ENCODE peak calls at places on chromosomes 13 and 19, in four cellular contexts. One of them, this sample, is unnamed.

GRCh38 chr19:46901701-46902401 is 41.1 kb downstream of the ARHGAP35 start:
- DNase-seq in ovary: no peak
- DNase-seq in SK-N-SH: no peak
- DNase-seq in endodermal cell: no peak
- DNase-seq in this sample: no peak

GRCh38 chr13:93283255-93283654 is 56.6 kb downstream of the GPC6 start:
- DNase-seq in SK-N-SH: peak
- DNase-seq in endodermal cell: no peak
- DNase-seq in ovary: no peak
- DNase-seq in this sample: no peak

GRCh38 chr13:110133425-110134235 is 173.3 kb downstream of the COL4A1 start:
- DNase-seq in endodermal cell: no peak
- DNase-seq in SK-N-SH: no peak
- DNase-seq in ovary: no peak
- DNase-seq in this sample: no peak

GRCh38 chr13:99206226-99206625 is 5.6 kb downstream of the UBAC2 start:
- DNase-seq in endodermal cell: no peak
- DNase-seq in SK-N-SH: no peak
- DNase-seq in ovary: no peak
- DNase-seq in this sample: no peak

GRCh38 chr19:46900341-46900740 is 39.5 kb downstream of the ARHGAP35 start:
- DNase-seq in ovary: no peak
- DNase-seq in endodermal cell: peak
- DNase-seq in SK-N-SH: no peak
- DNase-seq in this sample: no peak

GRCh38 chr19:33325920-33326319 is 23.6 kb upstream of the CEBPA start:
- DNase-seq in endodermal cell: no peak
- DNase-seq in ovary: no peak
- DNase-seq in SK-N-SH: no peak
- DNase-seq in this sample: no peak

GRCh38 chr19:39329948-39330347 is 5.9 kb downstream of the GMFG start:
- DNase-seq in endodermal cell: no peak
- DNase-seq in ovary: no peak
- DNase-seq in SK-N-SH: no peak
- DNase-seq in this sample: no peak

GRCh38 chr19:11115042-11115441 is 25.8 kb downstream of the LDLR start:
- DNase-seq in endodermal cell: no peak
- DNase-seq in ovary: no peak
- DNase-seq in SK-N-SH: no peak
- DNase-seq in this sample: no peak

GRCh38 chr19:33251526-33252090 is 26.0 kb upstream of the SLC7A10 start:
- DNase-seq in SK-N-SH: no peak
- DNase-seq in ovary: no peak
- DNase-seq in endodermal cell: no peak
- DNase-seq in this sample: no peak

GRCh38 chr19:43534811-43535761 is 2.1 kb downstream of the ZNF575 start:
- DNase-seq in ovary: peak
- DNase-seq in SK-N-SH: peak
- DNase-seq in endodermal cell: peak
- DNase-seq in this sample: peak

GRCh38 chr13:96229356-96229755 is 139.4 kb downstream of the HS6ST3 start:
- DNase-seq in endodermal cell: peak
- DNase-seq in SK-N-SH: peak
- DNase-seq in ovary: no peak
- DNase-seq in this sample: no peak

GRCh38 chr19:938233-938923 is 12.5 kb downstream of the ARID3A start:
- DNase-seq in ovary: no peak
- DNase-seq in endodermal cell: no peak
- DNase-seq in SK-N-SH: no peak
- DNase-seq in this sample: no peak

GRCh38 chr13:106274551-106275208 is 260.8 kb downstream of the EFNB2 start:
- DNase-seq in ovary: no peak
- DNase-seq in SK-N-SH: no peak
- DNase-seq in endodermal cell: no peak
- DNase-seq in this sample: no peak

GRCh38 chr19:14916848-14917247 is 24.4 kb upstream of the OR7C2 start:
- DNase-seq in endodermal cell: no peak
- DNase-seq in ovary: no peak
- DNase-seq in SK-N-SH: peak
- DNase-seq in this sample: no peak

GRCh38 chr19:10568826-10569651 is at the start of gene CDKN2D:
- DNase-seq in SK-N-SH: peak
- DNase-seq in endodermal cell: peak
- DNase-seq in ovary: peak
- DNase-seq in this sample: peak

GRCh38 chr13:99356216-99357089 is 49.3 kb upstream of the GPR183 start:
- DNase-seq in SK-N-SH: no peak
- DNase-seq in endodermal cell: no peak
- DNase-seq in ovary: peak
- DNase-seq in this sample: no peak

GRCh38 chr19:49450405-49450804 is 1.2 kb downstream of the PIH1D1 start:
- DNase-seq in ovary: no peak
- DNase-seq in SK-N-SH: no peak
- DNase-seq in endodermal cell: no peak
- DNase-seq in this sample: no peak
- H3K4me3 ChIP-seq in ovary: no peak
- H3K4me3 ChIP-seq in SK-N-SH: peak
- H3K4me3 ChIP-seq in endodermal cell: peak
- H3K4me3 ChIP-seq in this sample: peak

DNA sequence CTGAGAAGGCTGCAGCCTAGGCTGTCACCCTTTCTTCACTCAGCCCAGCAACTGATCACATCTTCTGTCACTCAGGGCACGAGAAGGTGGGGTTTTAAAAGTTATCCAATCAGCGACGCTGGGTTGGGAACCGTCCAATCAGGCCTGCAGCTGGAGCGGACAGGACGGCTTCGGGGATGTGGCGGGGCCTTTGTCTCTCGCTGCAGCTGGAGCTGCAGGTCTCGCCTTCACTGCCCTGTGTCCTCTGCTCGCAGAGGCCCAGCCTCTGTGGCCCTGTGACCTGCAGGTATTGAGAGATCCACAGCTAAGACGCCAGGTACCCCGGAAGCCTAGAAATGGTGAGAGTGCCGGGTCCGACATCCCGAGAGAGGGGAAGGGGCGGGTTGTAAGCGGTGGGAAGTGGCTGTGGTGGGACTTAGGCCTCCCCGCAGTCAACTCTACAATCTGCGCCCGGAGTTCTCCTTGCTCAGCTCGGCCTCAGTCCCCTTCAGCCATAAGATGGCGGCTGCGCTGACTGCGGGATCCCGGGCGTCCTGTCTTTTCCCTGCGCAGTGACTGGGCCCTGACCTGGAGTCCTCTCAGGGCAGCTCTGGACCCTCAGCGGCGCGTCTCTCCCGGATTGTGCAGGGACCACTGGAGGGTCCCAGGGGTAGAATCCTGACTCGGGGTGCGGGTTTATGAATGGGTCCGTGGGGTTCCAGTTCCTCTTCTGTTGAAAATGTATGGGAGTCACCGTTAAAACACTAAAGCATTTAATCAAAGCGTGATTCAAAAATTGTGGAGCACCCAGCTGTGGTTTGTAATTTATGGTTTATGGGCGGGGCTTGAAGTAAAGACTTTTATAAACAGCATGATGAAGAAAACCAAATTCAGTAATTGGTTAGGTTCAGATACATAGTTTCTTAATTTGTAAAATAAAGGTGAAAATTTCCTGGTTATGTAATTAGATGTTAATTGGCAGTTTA is at the start of gene ZNF714:
- DNase-seq in ovary: peak
- DNase-seq in SK-N-SH: peak
- DNase-seq in endodermal cell: peak
- DNase-seq in this sample: peak
- H3K27ac ChIP-seq in ovary: peak
- H3K27ac ChIP-seq in SK-N-SH: peak
- H3K27ac ChIP-seq in endodermal cell: peak
- H3K27ac ChIP-seq in this sample: no peak

DNA sequence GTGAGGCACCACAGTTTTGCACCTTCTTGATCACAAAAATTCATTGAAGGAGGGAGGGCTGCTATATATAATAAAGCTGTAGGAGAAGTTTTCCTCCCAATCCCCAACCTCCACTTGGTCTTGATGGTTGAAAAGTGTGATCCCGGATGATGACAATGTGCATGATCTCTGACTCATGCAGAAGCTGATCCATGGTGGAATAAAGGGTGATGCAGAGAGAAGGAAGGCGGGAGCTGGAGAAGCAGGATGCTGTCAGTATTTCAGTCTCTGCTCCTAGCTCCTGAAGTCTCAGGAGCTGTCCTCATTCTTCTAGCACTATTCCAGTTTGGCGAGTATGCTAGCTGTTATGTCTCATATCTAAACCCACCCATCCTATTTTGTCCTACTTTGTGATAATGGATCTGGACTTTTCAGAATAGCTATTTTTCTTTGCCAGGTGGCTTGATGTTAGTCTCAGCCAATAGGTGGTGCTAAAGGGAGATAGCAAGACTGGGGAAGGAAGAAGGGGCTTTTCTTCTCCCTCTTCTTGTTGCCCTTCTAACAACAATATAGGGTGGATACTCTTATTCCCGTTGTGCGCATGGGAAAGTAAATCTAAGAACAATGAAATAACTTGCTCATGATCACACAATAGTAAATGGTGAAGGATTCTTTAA is 65.6 kb upstream of the HTR2A start:
- DNase-seq in SK-N-SH: no peak
- DNase-seq in ovary: no peak
- DNase-seq in endodermal cell: no peak
- DNase-seq in this sample: no peak
- TF ChIP-seq CTCF in SK-N-SH: peak
- TF ChIP-seq CTCF in ovary: no peak
- TF ChIP-seq CTCF in endodermal cell: peak
- TF ChIP-seq CTCF in this sample: peak

GRCh38 chr13:24251525-24251924 is 57.9 kb upstream of the C1QTNF9 start:
- DNase-seq in ovary: no peak
- DNase-seq in SK-N-SH: no peak
- DNase-seq in endodermal cell: no peak
- DNase-seq in this sample: no peak
- H3K4me3 ChIP-seq in ovary: no peak
- H3K4me3 ChIP-seq in SK-N-SH: no peak
- H3K4me3 ChIP-seq in endodermal cell: no peak
- H3K4me3 ChIP-seq in this sample: peak

This sample was measured in upper lobe of right lung.